ENCODE peak calls at places on chromosome 18, in four cellular contexts. One of them, this sample, is unnamed. For H3K79me2, the result is how much of the 10 kb centered on the place peaks cover.

GRCh38 chr18:70332694-70333093 is 43.8 kb downstream of the SOCS6 start:
- DNase-seq in H9: no peak
- DNase-seq in trophoblast cell: no peak
- DNase-seq in H1: no peak
- DNase-seq in this sample: no peak

GRCh38 chr18:50678651-50679415 is 118.9 kb downstream of the MAPK4 start:
- DNase-seq in H9: no peak
- DNase-seq in H1: no peak
- DNase-seq in trophoblast cell: no peak
- DNase-seq in this sample: no peak

GRCh38 chr18:62937065-62937464 is 221.7 kb downstream of the PHLPP1 start:
- DNase-seq in trophoblast cell: no peak
- DNase-seq in H9: no peak
- DNase-seq in H1: no peak
- DNase-seq in this sample: no peak

GRCh38 chr18:46481847-46482245 is 175.2 kb downstream of the LOXHD1 start:
- DNase-seq in H9: no peak
- DNase-seq in H1: no peak
- DNase-seq in trophoblast cell: no peak
- DNase-seq in this sample: no peak

GRCh38 chr18:44654555-44654954 is 26.1 kb upstream of the SETBP1 start:
- DNase-seq in H1: no peak
- DNase-seq in trophoblast cell: peak
- DNase-seq in H9: no peak
- DNase-seq in this sample: peak

GRCh38 chr18:3848316-3848715 is 398.3 kb downstream of the TGIF1 start:
- DNase-seq in trophoblast cell: no peak
- DNase-seq in H1: no peak
- DNase-seq in H9: no peak
- DNase-seq in this sample: no peak

GRCh38 chr18:23066504-23067039 is 68.7 kb upstream of the CABLES1 start:
- DNase-seq in trophoblast cell: no peak
- DNase-seq in H9: no peak
- DNase-seq in H1: no peak
- DNase-seq in this sample: no peak

GRCh38 chr18:47775961-47776360 is 154.5 kb downstream of the SMAD2 start:
- DNase-seq in H9: no peak
- DNase-seq in H1: no peak
- DNase-seq in trophoblast cell: no peak
- DNase-seq in this sample: peak

GRCh38 chr18:3595282-3596273 is 145.6 kb downstream of the TGIF1 start:
- DNase-seq in H9: no peak
- DNase-seq in H1: no peak
- DNase-seq in trophoblast cell: peak
- DNase-seq in this sample: peak

GRCh38 chr18:44541159-44541558 is 139.5 kb upstream of the SETBP1 start:
- DNase-seq in trophoblast cell: no peak
- DNase-seq in H9: no peak
- DNase-seq in H1: no peak
- DNase-seq in this sample: no peak

GRCh38 chr18:10752407-10752806 is 226.6 kb downstream of the NAPG start:
- DNase-seq in H1: no peak
- DNase-seq in trophoblast cell: no peak
- DNase-seq in H9: no peak
- DNase-seq in this sample: no peak

GRCh38 chr18:13688191-13689136 is 37.9 kb downstream of the FAM210A start:
- DNase-seq in H9: no peak
- DNase-seq in H1: no peak
- DNase-seq in trophoblast cell: no peak
- DNase-seq in this sample: no peak

GRCh38 chr18:13541621-13542519 is 184.5 kb downstream of the FAM210A start:
- DNase-seq in H9: no peak
- DNase-seq in H1: no peak
- DNase-seq in trophoblast cell: no peak
- DNase-seq in this sample: no peak

GRCh38 chr18:48408727-48409590 is at the start of gene ZBTB7C:
- DNase-seq in H9: no peak
- DNase-seq in trophoblast cell: peak
- DNase-seq in H1: no peak
- DNase-seq in this sample: peak

GRCh38 chr18:29004921-29005320 is 828.0 kb upstream of the CDH2 start:
- DNase-seq in H1: no peak
- DNase-seq in H9: no peak
- DNase-seq in trophoblast cell: no peak
- DNase-seq in this sample: peak

GRCh38 chr18:35949903-35950627 is 22.4 kb upstream of the RMP24 start:
- DNase-seq in trophoblast cell: peak
- DNase-seq in H1: no peak
- DNase-seq in H9: peak
- DNase-seq in this sample: peak

GRCh38 chr18:63445067-63445466 is 22.8 kb upstream of the VPS4B start:
- DNase-seq in H1: no peak
- DNase-seq in H9: no peak
- DNase-seq in trophoblast cell: no peak
- DNase-seq in this sample: no peak

GRCh38 chr18:25349926-25350560 is 1.9 kb downstream of the ZNF521 start:
- DNase-seq in H9: peak
- DNase-seq in trophoblast cell: no peak
- DNase-seq in H1: no peak
- DNase-seq in this sample: peak

GRCh38 chr18:68489018-68489792 is 225.7 kb downstream of the TMX3 start:
- DNase-seq in H1: peak
- DNase-seq in H9: peak
- DNase-seq in trophoblast cell: no peak
- DNase-seq in this sample: peak

GRCh38 chr18:48412339-48412929 is 3.3 kb upstream of the ZBTB7C start:
- DNase-seq in H1: no peak
- DNase-seq in H9: peak
- DNase-seq in trophoblast cell: peak
- DNase-seq in this sample: peak

GRCh38 chr18:31876707-31877106 is 66.2 kb downstream of the TRAPPC8 start:
- DNase-seq in trophoblast cell: no peak
- DNase-seq in H9: no peak
- DNase-seq in H1: no peak
- DNase-seq in this sample: peak

GRCh38 chr18:27695509-27695908 is 481.4 kb downstream of the CDH2 start:
- DNase-seq in trophoblast cell: peak
- DNase-seq in H9: no peak
- DNase-seq in H1: no peak
- DNase-seq in this sample: peak

GRCh38 chr18:2354292-2354691 is 217.0 kb downstream of the METTL4 start:
- DNase-seq in H1: no peak
- DNase-seq in trophoblast cell: no peak
- DNase-seq in H9: no peak
- DNase-seq in this sample: no peak

GRCh38 chr18:65768379-65768778 is 17.6 kb downstream of the CDH7 start:
- DNase-seq in trophoblast cell: no peak
- DNase-seq in H1: no peak
- DNase-seq in H9: no peak
- DNase-seq in this sample: no peak

GRCh38 chr18:22403950-22404349 is 13.8 kb downstream of the CTAGE1 start:
- DNase-seq in H9: no peak
- DNase-seq in trophoblast cell: no peak
- DNase-seq in H1: no peak
- DNase-seq in this sample: no peak

GRCh38 chr18:35703043-35703688 is 121.6 kb downstream of the GALNT1 start:
- DNase-seq in H1: no peak
- DNase-seq in trophoblast cell: no peak
- DNase-seq in H9: no peak
- DNase-seq in this sample: no peak

GRCh38 chr18:32383040-32383819 is 87.5 kb downstream of the GAREM1 start:
- DNase-seq in H9: no peak
- DNase-seq in H1: no peak
- DNase-seq in trophoblast cell: peak
- DNase-seq in this sample: no peak

GRCh38 chr18:189254-189653 is 30.9 kb downstream of the USP14 start:
- DNase-seq in trophoblast cell: no peak
- DNase-seq in H9: no peak
- DNase-seq in H1: no peak
- DNase-seq in this sample: no peak

GRCh38 chr18:6638470-6638869 is 91.0 kb upstream of the ARHGAP28 start:
- DNase-seq in trophoblast cell: no peak
- DNase-seq in H1: no peak
- DNase-seq in H9: no peak
- DNase-seq in this sample: no peak

GRCh38 chr18:50507120-50507590 is 52.7 kb upstream of the MAPK4 start:
- DNase-seq in H1: peak
- DNase-seq in H9: peak
- DNase-seq in trophoblast cell: peak
- DNase-seq in this sample: peak

GRCh38 chr18:49094979-49095632 is 144.3 kb upstream of the SMAD7 start:
- DNase-seq in H9: no peak
- DNase-seq in trophoblast cell: no peak
- DNase-seq in H1: no peak
- DNase-seq in this sample: no peak

GRCh38 chr18:5746844-5747243 is 148.5 kb downstream of the TMEM200C start:
- DNase-seq in trophoblast cell: no peak
- DNase-seq in H1: no peak
- DNase-seq in H9: no peak
- DNase-seq in this sample: peak

GRCh38 chr18:57802166-57802868 is 798 bp downstream of the ATP8B1 start:
- DNase-seq in H9: peak
- DNase-seq in trophoblast cell: no peak
- DNase-seq in H1: no peak
- DNase-seq in this sample: peak
- H3K79me2 ChIP-seq in H9: under half
- H3K79me2 ChIP-seq in trophoblast cell: under half
- H3K79me2 ChIP-seq in H1: under half
- H3K79me2 ChIP-seq in this sample: under half

DNA sequence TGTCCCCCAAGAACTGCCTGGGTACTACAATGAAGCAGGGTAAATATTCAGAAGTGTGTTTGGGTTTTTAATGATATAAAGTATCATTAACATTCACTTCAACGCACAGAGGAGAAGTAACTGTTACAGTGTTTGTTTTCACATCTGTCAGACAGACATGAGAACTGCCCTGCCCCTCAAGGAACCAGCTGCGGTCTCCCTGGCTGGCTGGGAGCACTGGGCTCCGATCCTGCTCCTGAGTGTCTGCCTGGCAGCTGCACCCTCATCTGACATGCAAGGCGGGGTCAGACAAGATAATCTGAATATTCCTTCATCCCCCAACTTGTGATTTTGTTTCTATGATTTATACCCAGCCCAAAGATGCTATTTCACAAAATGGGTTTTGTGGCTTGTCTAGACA is 75.5 kb downstream of the MBP start:
- DNase-seq in H9: no peak
- DNase-seq in H1: no peak
- DNase-seq in trophoblast cell: no peak
- DNase-seq in this sample: no peak
- H3K18ac ChIP-seq in H9: no peak
- H3K18ac ChIP-seq in H1: peak
- H3K18ac ChIP-seq in trophoblast cell: no peak
- H3K18ac ChIP-seq in this sample: no peak

GRCh38 chr18:79442508-79443221 is 46.9 kb downstream of the NFATC1 start:
- DNase-seq in trophoblast cell: no peak
- DNase-seq in H9: no peak
- DNase-seq in H1: no peak
- DNase-seq in this sample: no peak
- H3K79me2 ChIP-seq in trophoblast cell: under half
- H3K79me2 ChIP-seq in H9: under half
- H3K79me2 ChIP-seq in H1: under half
- H3K79me2 ChIP-seq in this sample: under half

DNA sequence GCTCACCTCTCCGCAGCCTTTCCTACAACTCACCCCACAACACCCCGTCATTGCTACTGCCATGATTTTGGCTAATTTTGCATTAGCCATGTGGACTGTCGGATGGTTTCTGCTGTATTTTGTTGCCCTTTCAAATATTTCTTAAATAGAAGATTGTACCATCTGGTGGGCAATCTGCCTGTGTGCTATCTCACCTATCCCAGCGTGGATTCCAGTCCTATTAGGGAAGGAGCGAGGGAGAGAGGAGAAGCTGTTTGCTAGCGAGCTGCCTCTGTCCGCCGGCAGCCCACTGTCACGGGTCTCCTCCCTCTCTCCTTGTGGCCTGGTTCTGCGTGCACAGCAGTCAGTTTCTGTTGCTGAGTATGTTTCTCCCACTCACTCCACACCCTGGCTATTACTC is 336.2 kb downstream of the TXNL1 start:
- DNase-seq in H9: no peak
- DNase-seq in trophoblast cell: no peak
- DNase-seq in H1: no peak
- DNase-seq in this sample: no peak
- H3K18ac ChIP-seq in H9: no peak
- H3K18ac ChIP-seq in trophoblast cell: no peak
- H3K18ac ChIP-seq in H1: no peak
- H3K18ac ChIP-seq in this sample: no peak

DNA sequence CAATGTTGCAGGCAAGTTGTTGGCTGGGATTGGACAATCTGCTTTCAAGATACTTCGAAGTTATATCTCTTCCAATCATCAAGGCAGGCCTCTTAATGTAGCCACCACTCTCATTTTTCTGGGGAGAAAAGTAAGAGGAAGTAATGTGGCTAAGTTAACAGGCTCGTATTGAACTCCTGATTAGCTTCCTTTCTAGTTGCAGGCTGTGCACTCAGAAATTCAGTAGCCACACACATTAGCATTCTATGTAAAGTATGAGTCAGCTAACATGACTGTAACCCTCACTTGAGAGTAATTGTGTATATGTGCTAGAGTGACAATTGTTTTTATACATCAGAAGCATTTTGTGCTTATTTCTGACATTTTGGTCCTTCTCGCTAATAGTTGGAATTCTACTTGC is 3.3 kb downstream of the TWSG1 start:
- DNase-seq in H1: no peak
- DNase-seq in H9: no peak
- DNase-seq in trophoblast cell: no peak
- DNase-seq in this sample: no peak
- H3K79me2 ChIP-seq in H1: under half
- H3K79me2 ChIP-seq in H9: under half
- H3K79me2 ChIP-seq in trophoblast cell: under half
- H3K79me2 ChIP-seq in this sample: under half

DNA sequence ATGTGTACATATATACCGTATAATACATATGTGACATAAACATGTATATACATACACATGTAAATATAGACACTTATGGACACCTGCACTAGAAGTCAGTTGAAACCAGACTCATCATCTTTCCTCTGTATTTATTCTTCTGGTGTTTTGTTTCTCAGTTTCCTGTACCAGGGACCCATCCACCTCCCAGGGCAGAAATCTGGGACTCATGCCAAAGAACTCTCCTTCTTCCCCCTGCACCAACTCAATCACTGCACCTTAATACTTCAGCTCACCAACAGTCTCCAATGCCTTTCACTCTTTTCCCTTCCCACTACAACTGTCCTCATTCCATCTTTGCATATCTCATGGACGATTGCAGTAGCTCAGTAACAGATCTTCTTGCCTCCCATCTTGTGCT is 428.0 kb downstream of the FBXO15 start:
- DNase-seq in H9: no peak
- DNase-seq in H1: no peak
- DNase-seq in trophoblast cell: no peak
- DNase-seq in this sample: no peak
- H3K18ac ChIP-seq in H9: no peak
- H3K18ac ChIP-seq in H1: no peak
- H3K18ac ChIP-seq in trophoblast cell: no peak
- H3K18ac ChIP-seq in this sample: no peak

This sample was measured in mesendoderm.